ENCODE peak calls at places on chromosomes 5 and 9, in eight cellular contexts. One of them, this sample, is unnamed.

GRCh38 chr5:176629853-176630680 is at the start of the genes EIF4E1B and SNCB:
- DNase-seq in activated T-helper 1 cell treated with Interleukin-2 at 50 U/mL for 16 hours: no peak
- DNase-seq in T-cell: no peak
- DNase-seq in cardiac septum: no peak
- DNase-seq in RWPE1: peak
- DNase-seq in mammary epithelial cell: peak
- DNase-seq in NCI-H1092 treated with DMSO at 0.1 percent for 48 hours: peak
- DNase-seq in immature natural killer cell: peak
- DNase-seq in this sample: peak

GRCh38 chr5:73596705-73597328 is 29.2 kb upstream of the ARHGEF28 start:
- DNase-seq in T-cell: no peak
- DNase-seq in NCI-H1092 treated with DMSO at 0.1 percent for 48 hours: no peak
- DNase-seq in cardiac septum: no peak
- DNase-seq in mammary epithelial cell: no peak
- DNase-seq in immature natural killer cell: no peak
- DNase-seq in activated T-helper 1 cell treated with Interleukin-2 at 50 U/mL for 16 hours: no peak
- DNase-seq in RWPE1: peak
- DNase-seq in this sample: peak

GRCh38 chr5:53944981-53945380 is 365.4 kb downstream of the ARL15 start:
- DNase-seq in mammary epithelial cell: no peak
- DNase-seq in activated T-helper 1 cell treated with Interleukin-2 at 50 U/mL for 16 hours: no peak
- DNase-seq in T-cell: no peak
- DNase-seq in RWPE1: no peak
- DNase-seq in NCI-H1092 treated with DMSO at 0.1 percent for 48 hours: no peak
- DNase-seq in immature natural killer cell: no peak
- DNase-seq in cardiac septum: no peak
- DNase-seq in this sample: no peak

GRCh38 chr9:88587182-88587581 is 52.2 kb downstream of the NXNL2 start:
- DNase-seq in RWPE1: no peak
- DNase-seq in NCI-H1092 treated with DMSO at 0.1 percent for 48 hours: no peak
- DNase-seq in mammary epithelial cell: no peak
- DNase-seq in cardiac septum: no peak
- DNase-seq in activated T-helper 1 cell treated with Interleukin-2 at 50 U/mL for 16 hours: no peak
- DNase-seq in immature natural killer cell: no peak
- DNase-seq in T-cell: no peak
- DNase-seq in this sample: no peak

GRCh38 chr5:180618487-180618829 is 27.2 kb upstream of the SCGB3A1 start:
- DNase-seq in immature natural killer cell: no peak
- DNase-seq in T-cell: no peak
- DNase-seq in RWPE1: no peak
- DNase-seq in NCI-H1092 treated with DMSO at 0.1 percent for 48 hours: no peak
- DNase-seq in cardiac septum: no peak
- DNase-seq in activated T-helper 1 cell treated with Interleukin-2 at 50 U/mL for 16 hours: no peak
- DNase-seq in mammary epithelial cell: no peak
- DNase-seq in this sample: no peak

GRCh38 chr5:155729684-155730059 is 597.3 kb upstream of the SGCD start:
- DNase-seq in RWPE1: no peak
- DNase-seq in immature natural killer cell: no peak
- DNase-seq in mammary epithelial cell: no peak
- DNase-seq in T-cell: no peak
- DNase-seq in NCI-H1092 treated with DMSO at 0.1 percent for 48 hours: peak
- DNase-seq in activated T-helper 1 cell treated with Interleukin-2 at 50 U/mL for 16 hours: no peak
- DNase-seq in cardiac septum: peak
- DNase-seq in this sample: no peak

GRCh38 chr9:108672475-108673065 is 183.2 kb downstream of the ACTL7B start:
- DNase-seq in immature natural killer cell: no peak
- DNase-seq in cardiac septum: no peak
- DNase-seq in mammary epithelial cell: peak
- DNase-seq in T-cell: no peak
- DNase-seq in RWPE1: peak
- DNase-seq in NCI-H1092 treated with DMSO at 0.1 percent for 48 hours: no peak
- DNase-seq in activated T-helper 1 cell treated with Interleukin-2 at 50 U/mL for 16 hours: no peak
- DNase-seq in this sample: no peak

GRCh38 chr5:112338681-112339337 is 80.3 kb downstream of the EPB41L4A start:
- DNase-seq in NCI-H1092 treated with DMSO at 0.1 percent for 48 hours: peak
- DNase-seq in T-cell: no peak
- DNase-seq in activated T-helper 1 cell treated with Interleukin-2 at 50 U/mL for 16 hours: no peak
- DNase-seq in RWPE1: peak
- DNase-seq in immature natural killer cell: no peak
- DNase-seq in cardiac septum: no peak
- DNase-seq in mammary epithelial cell: peak
- DNase-seq in this sample: no peak

GRCh38 chr5:146706321-146706972 is 172.1 kb downstream of the PPP2R2B start:
- DNase-seq in RWPE1: no peak
- DNase-seq in activated T-helper 1 cell treated with Interleukin-2 at 50 U/mL for 16 hours: no peak
- DNase-seq in NCI-H1092 treated with DMSO at 0.1 percent for 48 hours: no peak
- DNase-seq in T-cell: no peak
- DNase-seq in immature natural killer cell: no peak
- DNase-seq in mammary epithelial cell: no peak
- DNase-seq in cardiac septum: no peak
- DNase-seq in this sample: no peak

GRCh38 chr5:14189680-14190079 is 46.5 kb downstream of the TRIO start:
- DNase-seq in NCI-H1092 treated with DMSO at 0.1 percent for 48 hours: no peak
- DNase-seq in RWPE1: no peak
- DNase-seq in mammary epithelial cell: no peak
- DNase-seq in T-cell: no peak
- DNase-seq in activated T-helper 1 cell treated with Interleukin-2 at 50 U/mL for 16 hours: no peak
- DNase-seq in immature natural killer cell: no peak
- DNase-seq in cardiac septum: no peak
- DNase-seq in this sample: no peak

GRCh38 chr9:127751269-127752054 is 16.4 kb upstream of the TOR2A start:
- DNase-seq in NCI-H1092 treated with DMSO at 0.1 percent for 48 hours: no peak
- DNase-seq in immature natural killer cell: no peak
- DNase-seq in T-cell: no peak
- DNase-seq in RWPE1: peak
- DNase-seq in cardiac septum: no peak
- DNase-seq in activated T-helper 1 cell treated with Interleukin-2 at 50 U/mL for 16 hours: no peak
- DNase-seq in mammary epithelial cell: no peak
- DNase-seq in this sample: no peak

GRCh38 chr5:11683666-11684065 is 220.6 kb downstream of the CTNND2 start:
- DNase-seq in cardiac septum: no peak
- DNase-seq in mammary epithelial cell: no peak
- DNase-seq in immature natural killer cell: no peak
- DNase-seq in activated T-helper 1 cell treated with Interleukin-2 at 50 U/mL for 16 hours: no peak
- DNase-seq in T-cell: no peak
- DNase-seq in RWPE1: no peak
- DNase-seq in NCI-H1092 treated with DMSO at 0.1 percent for 48 hours: no peak
- DNase-seq in this sample: no peak